ENCODE peak calls at places on chromosomes 6 and 20, in six cellular contexts. S is stimulated activated CD8-positive, alpha-beta memory T cell treated with anti-CD3 and anti-CD28 coated beads, Interleukin-15, amount 100 ng/mL, for 48 hours; D is activated CD4-positive, alpha-beta T cell treated with anti-CD3 and anti-CD28 coated beads for 48 hours; L is activated CD8-positive, alpha-beta memory T cell treated with anti-CD3 and anti-CD28 coated beads for 24 hours; X is COR-L47; C is GM13976. M is an unnamed sample.

GRCh38 chr20:9927224-9927623 is 88.3 kb upstream of the PAK5 start:
- DNase-seq in L (no peak), D (no peak), C (no peak), S (no peak), X (no peak), M (no peak)

GRCh38 chr6:42974919-42975505 is 4.0 kb downstream of the PEX6 start:
- DNase-seq in S (no peak), L (no peak), C (no peak), D (no peak), X (no peak), M (no peak)

GRCh38 chr20:49028684-49029083 is 17.4 kb upstream of the CSE1L start:
- DNase-seq in C (no peak), X (no peak), L (no peak), S (no peak), D (no peak), M (no peak)

GRCh38 chr6:78611886-78612480 is 255.4 kb upstream of the IRAK1BP1 start:
- DNase-seq in X (peak), L (no peak), C (no peak), D (no peak), S (no peak), M (no peak)

GRCh38 chr6:45436544-45437440 is 59.1 kb upstream of the SUPT3H start:
- DNase-seq in D (peak), L (no peak), C (peak), S (no peak), X (no peak), M (no peak)

GRCh38 chr6:141700836-141701235 is 431.9 kb upstream of the GJE1 start:
- DNase-seq in L (no peak), S (no peak), D (no peak), C (no peak), X (no peak), M (no peak)

GRCh38 chr6:102677225-102677624 is 1283.7 kb downstream of the GRIK2 start:
- DNase-seq in D (no peak), C (no peak), L (no peak), X (no peak), S (no peak), M (no peak)

GRCh38 chr6:107666084-107666981 is 157.8 kb downstream of the SCML4 start:
- DNase-seq in C (no peak), X (no peak), D (no peak), S (no peak), L (no peak), M (no peak)